ENCODE peak calls at places on chromosomes 16 and 17, in eight cellular contexts. B, O, I, T, F, M, U and Z are unnamed samples.

GRCh38 chr17:73424571-73424970 is 112.8 kb upstream of the CDC42EP4 start:
- DNase-seq in B (no peak), O (no peak), I (no peak), T (no peak), F (no peak), M (no peak), U (no peak), Z (no peak)

GRCh38 chr17:57900991-57901743 is 51.3 kb upstream of the MRPS23 start:
- DNase-seq in B (no peak), O (peak), I (no peak), T (no peak), F (peak), M (no peak), U (no peak), Z (peak)

GRCh38 chr17:78739331-78739853 is 42.7 kb downstream of the CYTH1 start:
- DNase-seq in B (no peak), O (no peak), I (no peak), T (no peak), F (no peak), M (no peak), U (no peak), Z (no peak)

GRCh38 chr16:27217256-27217655 is 13.9 kb downstream of the KDM8 start:
- DNase-seq in B (no peak), O (no peak), I (peak), T (no peak), F (no peak), M (peak), U (peak), Z (no peak)

GRCh38 chr17:574061-574460 is 140.6 kb downstream of the VPS53 start:
- DNase-seq in B (no peak), O (no peak), I (peak), T (no peak), F (no peak), M (no peak), U (no peak), Z (no peak)

GRCh38 chr16:87132361-87133014 is 184.7 kb downstream of the C16orf95 start:
- DNase-seq in B (no peak), O (no peak), I (no peak), T (no peak), F (no peak), M (no peak), U (peak), Z (peak)

GRCh38 chr16:22188595-22189442 is 17.3 kb upstream of the EEF2K start:
- DNase-seq in B (peak), O (peak), I (peak), T (peak), F (peak), M (peak), U (peak), Z (peak)

GRCh38 chr17:47286198-47286914 is 32.7 kb downstream of the ITGB3 start:
- DNase-seq in B (no peak), O (no peak), I (peak), T (no peak), F (no peak), M (no peak), U (no peak), Z (no peak)

GRCh38 chr16:87464691-87465300 is 28.0 kb downstream of the ZCCHC14 start:
- DNase-seq in B (peak), O (no peak), I (peak), T (no peak), F (peak), M (peak), U (peak), Z (no peak)

GRCh38 chr17:79304907-79305306 is 230.3 kb downstream of the ENGASE start:
- DNase-seq in B (no peak), O (no peak), I (no peak), T (no peak), F (no peak), M (no peak), U (no peak), Z (no peak)

GRCh38 chr16:89410794-89411309 is 79.5 kb downstream of the ANKRD11 start:
- DNase-seq in B (peak), O (no peak), I (peak), T (no peak), F (peak), M (peak), U (peak), Z (no peak)

GRCh38 chr16:600781-601180 is 10.9 kb downstream of the RAB40C start:
- DNase-seq in B (no peak), O (no peak), I (peak), T (peak), F (no peak), M (no peak), U (no peak), Z (no peak)

GRCh38 chr17:52678211-52678610 is 519.7 kb upstream of the CA10 start:
- DNase-seq in B (no peak), O (no peak), I (no peak), T (no peak), F (no peak), M (no peak), U (no peak), Z (peak)

GRCh38 chr16:50500171-50500874 is 47.9 kb upstream of the NKD1 start:
- DNase-seq in B (no peak), O (no peak), I (no peak), T (no peak), F (no peak), M (no peak), U (no peak), Z (no peak)

GRCh38 chr16:72112906-72113615 is 19.4 kb downstream of the DHX38 start:
- DNase-seq in B (no peak), O (no peak), I (no peak), T (no peak), F (no peak), M (no peak), U (no peak), Z (no peak)

GRCh38 chr17:36545465-36546417 is 1.0 kb downstream of the GGNBP2 start:
- DNase-seq in B (peak), O (peak), I (peak), T (peak), F (peak), M (peak), U (peak), Z (peak)

GRCh38 chr16:57632568-57632967 is 4.1 kb downstream of the ADGRG1 start:
- DNase-seq in B (no peak), O (no peak), I (no peak), T (no peak), F (no peak), M (no peak), U (no peak), Z (no peak)

GRCh38 chr17:27461192-27461859 is 5.1 kb downstream of the KSR1 start:
- DNase-seq in B (no peak), O (no peak), I (no peak), T (no peak), F (no peak), M (peak), U (no peak), Z (peak)

GRCh38 chr16:67966549-67967182 is 1.8 kb downstream of the SLC12A4 start:
- DNase-seq in B (no peak), O (peak), I (no peak), T (no peak), F (no peak), M (peak), U (no peak), Z (peak)

GRCh38 chr17:29561541-29562517 is 5.0 kb downstream of the ABHD15 start:
- DNase-seq in B (no peak), O (no peak), I (peak), T (no peak), F (peak), M (peak), U (no peak), Z (no peak)

GRCh38 chr17:41278176-41278955 is 2.9 kb downstream of the KRTAP9-7 start:
- DNase-seq in B (no peak), O (no peak), I (no peak), T (no peak), F (no peak), M (no peak), U (no peak), Z (no peak)

GRCh38 chr17:37276475-37276874 is 99.3 kb upstream of the C17orf78 start:
- DNase-seq in B (no peak), O (peak), I (peak), T (no peak), F (no peak), M (peak), U (no peak), Z (no peak)